ENCODE peak calls at places on chromosomes 3 and 15, in five cellular contexts. W, Y, J, I and L are unnamed samples.

GRCh38 chr15:29924750-29925149 is 102.5 kb upstream of the TJP1 start:
- DNase-seq in W (peak), Y (no peak), J (peak), I (no peak), L (no peak)

GRCh38 chr3:195066441-195066841 is 204.5 kb downstream of the XXYLT1 start:
- DNase-seq in W (no peak), Y (no peak), J (no peak), I (peak), L (no peak)

GRCh38 chr3:146750196-146750595 is 145.1 kb upstream of the PLSCR5 start:
- DNase-seq in W (peak), Y (no peak), J (peak), I (no peak), L (no peak)

GRCh38 chr15:91855684-91856553 is 2.4 kb downstream of the SLCO3A1 start:
- DNase-seq in W (no peak), Y (no peak), J (no peak), I (no peak), L (no peak)

GRCh38 chr3:193240850-193241706 is at the start of gene PLAAT1:
- DNase-seq in W (peak), Y (no peak), J (peak), I (no peak), L (no peak)

GRCh38 chr3:52703356-52703755 is 2.2 kb downstream of the GLT8D1 start:
- DNase-seq in W (no peak), Y (no peak), J (no peak), I (no peak), L (no peak)

GRCh38 chr15:79721256-79721655 is 175.6 kb downstream of the MTHFS start:
- DNase-seq in W (no peak), Y (no peak), J (peak), I (no peak), L (no peak)

GRCh38 chr3:124850633-124851032 is 36.5 kb downstream of the ITGB5 start:
- DNase-seq in W (peak), Y (no peak), J (peak), I (peak), L (no peak)

GRCh38 chr3:131806736-131807135 is 228.1 kb downstream of the CPNE4 start:
- DNase-seq in W (no peak), Y (no peak), J (no peak), I (no peak), L (no peak)

GRCh38 chr15:90680371-90680935 is 36.7 kb upstream of the BLM start:
- DNase-seq in W (peak), Y (no peak), J (peak), I (peak), L (no peak)

GRCh38 chr3:151384741-151385174 is at the start of gene P2RY12:
- DNase-seq in W (no peak), Y (no peak), J (no peak), I (no peak), L (no peak)

GRCh38 chr3:64049136-64049535 is 25.8 kb upstream of the PSMD6 start:
- DNase-seq in W (peak), Y (no peak), J (peak), I (no peak), L (no peak)

GRCh38 chr15:29859981-29860745 is 37.9 kb upstream of the TJP1 start:
- DNase-seq in W (peak), Y (no peak), J (peak), I (no peak), L (no peak)

GRCh38 chr15:71747128-71748083 is 62.9 kb upstream of the NR2E3 start:
- DNase-seq in W (peak), Y (no peak), J (peak), I (no peak), L (no peak)

GRCh38 chr15:71678191-71678590 is 132.2 kb upstream of the NR2E3 start:
- DNase-seq in W (no peak), Y (no peak), J (no peak), I (no peak), L (no peak)

GRCh38 chr3:31968391-31968926 is 12.6 kb downstream of the OSBPL10 start:
- DNase-seq in W (peak), Y (no peak), J (peak), I (no peak), L (no peak)

GRCh38 chr3:47005212-47006144 is 26.0 kb downstream of the NBEAL2 start:
- DNase-seq in W (no peak), Y (no peak), J (no peak), I (no peak), L (no peak)

GRCh38 chr3:47163023-47163989 is 607 bp downstream of the SETD2 start:
- DNase-seq in W (peak), Y (peak), J (peak), I (peak), L (peak)

GRCh38 chr15:69311319-69311721 is 12.6 kb downstream of the PAQR5 start:
- DNase-seq in W (peak), Y (no peak), J (no peak), I (no peak), L (no peak)

GRCh38 chr15:41219381-41219780 is 11.2 kb downstream of the EXD1 start:
- DNase-seq in W (no peak), Y (no peak), J (no peak), I (no peak), L (no peak)

GRCh38 chr3:46027021-46027705 is at the start of gene XCR1:
- DNase-seq in W (no peak), Y (no peak), J (no peak), I (no peak), L (no peak)

GRCh38 chr3:48015451-48016182 is 599 bp downstream of the MAP4 start:
- DNase-seq in W (peak), Y (no peak), J (peak), I (no peak), L (no peak)

GRCh38 chr3:100864471-100865268 is 128.6 kb downstream of the ABI3BP start:
- DNase-seq in W (no peak), Y (no peak), J (no peak), I (no peak), L (no peak)

GRCh38 chr15:75729304-75730069 is 16.8 kb upstream of the CSPG4 start:
- DNase-seq in W (no peak), Y (no peak), J (no peak), I (peak), L (no peak)

GRCh38 chr3:3305087-3305486 is 125.6 kb upstream of the CRBN start:
- DNase-seq in W (no peak), Y (no peak), J (no peak), I (no peak), L (peak)

GRCh38 chr3:72341380-72341770 is 506.9 kb downstream of the SHQ1 start:
- DNase-seq in W (no peak), Y (no peak), J (no peak), I (no peak), L (no peak)

GRCh38 chr15:65790692-65791334 is 1.3 kb downstream of the DENND4A start:
- DNase-seq in W (peak), Y (peak), J (peak), I (no peak), L (peak)

GRCh38 chr3:155352900-155353490 is 59.5 kb upstream of the STRIT1 start:
- DNase-seq in W (peak), Y (no peak), J (peak), I (no peak), L (peak)

GRCh38 chr3:8197384-8197783 is 304.2 kb upstream of the LMCD1 start:
- DNase-seq in W (no peak), Y (no peak), J (no peak), I (no peak), L (no peak)

GRCh38 chr15:55221090-55222011 is 24.6 kb upstream of the RSL24D1 start:
- DNase-seq in W (peak), Y (no peak), J (peak), I (no peak), L (peak)

GRCh38 chr3:51391075-51391565 is at the start of gene RBM15B:
- DNase-seq in W (peak), Y (peak), J (peak), I (peak), L (peak)

GRCh38 chr3:152254031-152254430 is 14.7 kb upstream of the MBNL1 start:
- DNase-seq in W (no peak), Y (no peak), J (no peak), I (no peak), L (no peak)

GRCh38 chr3:124429129-124429815 is 301.0 kb upstream of the UMPS start:
- DNase-seq in W (peak), Y (no peak), J (peak), I (no peak), L (no peak)

GRCh38 chr3:76415384-76415783 is 624.5 kb upstream of the ROBO2 start:
- DNase-seq in W (peak), Y (no peak), J (no peak), I (no peak), L (no peak)

GRCh38 chr3:45329779-45330305 is 58.5 kb upstream of the LARS2 start:
- DNase-seq in W (no peak), Y (no peak), J (no peak), I (no peak), L (peak)

GRCh38 chr3:14452676-14453367 is 50.4 kb downstream of the SLC6A6 start:
- DNase-seq in W (peak), Y (no peak), J (peak), I (peak), L (no peak)
- H3K4me3 ChIP-seq in W (no peak), Y (no peak), J (peak), I (no peak), L (no peak)

GRCh38 chr3:110858549-110858948 is 213.1 kb upstream of the NECTIN3 start:
- DNase-seq in W (no peak), Y (no peak), J (no peak), I (no peak), L (no peak)
- H3K4me3 ChIP-seq in W (no peak), Y (no peak), J (no peak), I (no peak), L (no peak)

DNA sequence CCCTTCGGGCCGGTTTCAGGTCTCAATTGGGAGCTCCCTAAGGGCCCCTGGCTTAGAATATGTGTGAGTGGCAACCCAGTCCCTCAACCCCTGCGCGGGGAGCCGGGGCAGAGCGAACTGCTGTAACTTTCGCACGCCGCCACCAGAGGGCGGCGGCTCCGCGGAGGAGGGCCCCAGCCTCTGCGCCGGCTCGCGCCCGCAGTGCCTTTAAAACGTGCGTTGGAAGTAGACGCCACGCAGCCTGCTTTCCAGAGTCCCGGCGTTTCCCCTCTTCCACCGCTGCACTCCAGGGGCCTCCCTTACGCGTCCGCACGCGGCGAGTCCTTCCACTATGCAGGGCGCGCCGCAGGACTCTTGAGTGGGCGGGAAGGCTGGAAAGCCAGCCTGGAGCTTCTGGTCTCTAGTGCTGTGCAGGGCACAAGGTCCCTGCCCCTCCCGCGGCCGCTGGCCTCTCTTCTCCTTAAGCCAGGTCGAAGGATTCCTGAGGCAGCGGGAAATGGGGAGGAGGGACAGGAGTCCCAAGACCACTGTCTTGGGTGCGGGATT is 23.7 kb upstream of the RNU6-1 start:
- DNase-seq in W (peak), Y (peak), J (peak), I (peak), L (peak)
- H3K4me3 ChIP-seq in W (peak), Y (no peak), J (peak), I (peak), L (peak)

GRCh38 chr3:37245003-37245402 is 70.6 kb upstream of the LRRFIP2 start:
- DNase-seq in W (no peak), Y (no peak), J (no peak), I (no peak), L (no peak)
- H3K4me3 ChIP-seq in W (peak), Y (peak), J (peak), I (peak), L (peak)

GRCh38 chr15:48459571-48460461 is 128.6 kb downstream of the DUT start:
- DNase-seq in W (peak), Y (no peak), J (peak), I (peak), L (no peak)
- H3K4me3 ChIP-seq in W (no peak), Y (no peak), J (no peak), I (no peak), L (no peak)

GRCh38 chr15:60324706-60325438 is 72.9 kb downstream of the ANXA2 start:
- DNase-seq in W (no peak), Y (no peak), J (peak), I (no peak), L (no peak)

GRCh38 chr15:60326343-60326742 is 71.4 kb downstream of the ANXA2 start:
- DNase-seq in W (no peak), Y (no peak), J (no peak), I (no peak), L (no peak)

GRCh38 chr15:60325905-60326304 is 71.9 kb downstream of the ANXA2 start:
- DNase-seq in W (no peak), Y (no peak), J (no peak), I (no peak), L (no peak)

GRCh38 chr15:60326824-60327654 is 70.7 kb downstream of the ANXA2 start:
- DNase-seq in W (peak), Y (peak), J (peak), I (no peak), L (peak)

GRCh38 chr15:60328852-60329443 is 68.8 kb downstream of the ANXA2 start:
- DNase-seq in W (peak), Y (peak), J (peak), I (no peak), L (peak)
- H3K4me3 ChIP-seq in W (no peak), Y (no peak), J (no peak), I (no peak), L (no peak)

GRCh38 chr3:127212231-127212630 is 19.3 kb downstream of the PRR23E start:
- DNase-seq in W (no peak), Y (no peak), J (no peak), I (peak), L (no peak)

GRCh38 chr3:127210654-127210943 is 17.7 kb downstream of the PRR23E start:
- DNase-seq in W (no peak), Y (no peak), J (no peak), I (peak), L (no peak)

GRCh38 chr3:127209840-127210653 is 17.1 kb downstream of the PRR23E start:
- DNase-seq in W (no peak), Y (no peak), J (no peak), I (peak), L (no peak)

GRCh38 chr3:127212711-127213110 is 19.8 kb downstream of the PRR23E start:
- DNase-seq in W (no peak), Y (no peak), J (no peak), I (no peak), L (no peak)

DNA sequence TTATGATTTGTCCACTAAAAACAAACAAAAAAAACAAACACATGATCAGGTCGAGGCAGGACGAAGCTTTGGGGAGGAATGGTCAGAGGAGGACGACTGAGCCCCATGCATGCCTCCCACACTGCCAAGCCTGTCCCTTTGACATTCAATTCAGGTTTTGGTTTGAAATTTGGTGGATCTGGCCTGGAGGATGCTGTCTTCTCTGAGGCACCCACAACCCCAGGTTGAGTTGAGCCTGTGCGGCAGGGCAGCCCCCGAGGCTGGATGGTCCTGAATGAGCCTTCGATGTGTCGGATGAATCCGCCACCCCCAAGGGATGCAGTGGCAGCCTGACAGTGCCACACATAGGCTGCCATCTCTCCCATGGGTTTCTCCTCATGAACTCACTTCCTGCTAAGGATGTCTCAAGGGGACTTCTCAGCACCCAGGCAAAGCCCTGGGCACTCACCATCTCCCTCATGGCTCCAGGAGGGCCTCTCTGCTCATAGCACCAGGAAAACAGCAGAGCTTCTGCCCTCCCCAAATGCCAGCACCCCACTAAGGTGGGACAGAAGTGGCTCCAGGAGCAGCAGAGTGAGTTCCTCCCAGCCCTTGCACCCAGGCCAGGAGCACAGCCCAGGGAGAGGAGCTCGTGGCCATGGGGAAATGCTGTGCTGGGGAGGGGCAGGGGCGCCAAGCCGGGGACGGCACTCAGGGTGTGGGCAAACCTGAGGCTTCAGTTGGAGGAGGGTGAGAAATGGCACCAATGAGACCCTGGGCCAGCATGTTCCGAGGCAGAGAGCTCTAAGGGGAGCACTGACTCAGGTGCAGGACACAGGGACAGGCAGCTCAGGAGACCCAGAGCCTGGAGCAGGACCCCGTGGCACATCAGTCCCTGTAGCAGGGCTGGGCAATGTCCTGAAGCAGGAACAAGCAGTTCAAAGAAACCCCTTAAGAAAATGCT is 18.5 kb downstream of the PRR23E start:
- DNase-seq in W (no peak), Y (no peak), J (no peak), I (peak), L (no peak)
- H3K4me3 ChIP-seq in W (no peak), Y (no peak), J (no peak), I (no peak), L (no peak)

DNA sequence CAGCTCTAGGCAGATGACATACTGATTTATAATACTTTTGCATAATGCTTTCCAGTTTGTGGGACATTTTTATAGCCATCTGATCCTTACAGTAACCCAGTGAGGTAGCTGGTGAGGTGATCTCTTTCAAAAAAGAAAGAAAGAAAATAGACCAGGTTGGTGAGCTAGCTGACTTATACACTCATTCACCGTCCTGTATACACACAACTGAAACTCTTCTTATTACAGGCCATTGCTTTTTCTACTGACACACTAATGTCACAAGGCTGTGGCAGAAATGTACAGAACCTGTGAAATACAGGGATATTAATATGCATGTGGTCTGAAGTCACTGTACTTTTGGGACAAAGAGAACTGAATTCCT is 150.2 kb upstream of the BHLHE40 start:
- DNase-seq in W (no peak), Y (no peak), J (no peak), I (no peak), L (no peak)
- H3K4me3 ChIP-seq in W (no peak), Y (peak), J (no peak), I (no peak), L (no peak)